ENCODE peak calls at places on chromosomes 5 and 9, in four cellular contexts. I is SK-N-MC, T is mesendoderm, M is Karpas-422. E is an unnamed sample.
A peak's percentile ranks its signal among the peaks of the same experiment; 100 is the strongest.

GRCh38 chr9:81080185-81080584 is 609.2 kb downstream of the TLE1 start:
- DNase-seq in I (no peak), T (no peak), M (no peak), E (no peak)

GRCh38 chr5:140549237-140550144 is 2.0 kb downstream of the EIF4EBP3 start:
- DNase-seq in I (no peak), T (no peak), M (peak; percentile 59), E (no peak)

GRCh38 chr5:32151198-32151597 is 22.9 kb downstream of the GOLPH3 start:
- DNase-seq in I (no peak), T (no peak), M (no peak), E (no peak)

GRCh38 chr5:74404574-74405310 is 235.8 kb downstream of the ENC1 start:
- DNase-seq in I (peak; percentile 61), T (no peak), M (no peak), E (no peak)

GRCh38 chr5:135309391-135310327 is 89.4 kb downstream of the MACROH2A1 start:
- DNase-seq in I (no peak), T (no peak), M (no peak), E (no peak)

GRCh38 chr5:175195698-175196656 is 248.0 kb downstream of the DRD1 start:
- DNase-seq in I (no peak), T (peak; percentile 82), M (no peak), E (peak; percentile 31)

GRCh38 chr5:38548064-38548759 is 8.2 kb downstream of the LIFR start:
- DNase-seq in I (no peak), T (no peak), M (no peak), E (no peak)

GRCh38 chr5:121384359-121384758 is 467.3 kb upstream of the FTMT start:
- DNase-seq in I (no peak), T (peak; percentile 7), M (no peak), E (no peak)

GRCh38 chr9:37902804-37903580 is 935 bp downstream of the SLC25A51 start:
- DNase-seq in I (no peak), T (peak; percentile 33), M (no peak), E (peak; percentile 39)

GRCh38 chr5:98069876-98070512 is 703.5 kb upstream of the RGMB start:
- DNase-seq in I (no peak), T (no peak), M (no peak), E (peak; percentile 17)

GRCh38 chr9:126482361-126483044 is 131.2 kb upstream of the LMX1B start:
- DNase-seq in I (no peak), T (peak; percentile 89), M (no peak), E (peak; percentile 83)

GRCh38 chr9:76500056-76500455 is 41.1 kb downstream of the GCNT1 start:
- DNase-seq in I (no peak), T (no peak), M (no peak), E (no peak)

GRCh38 chr5:1662559-1663043 is 137.0 kb downstream of the MRPL36 start:
- DNase-seq in I (no peak), T (no peak), M (no peak), E (no peak)

GRCh38 chr9:37453827-37454226 is 11.4 kb downstream of the ZBTB5 start:
- DNase-seq in I (no peak), T (no peak), M (no peak), E (no peak)

GRCh38 chr5:180598797-180599589 is 7.7 kb upstream of the SCGB3A1 start:
- DNase-seq in I (no peak), T (no peak), M (no peak), E (no peak)

GRCh38 chr9:109574061-109574882 is 76.2 kb upstream of the PTPN3 start:
- DNase-seq in I (peak; percentile 73), T (peak; percentile 61), M (peak; percentile 81), E (peak; percentile 33)

GRCh38 chr9:35538361-35539234 is 48.7 kb downstream of the RUSC2 start:
- DNase-seq in I (peak; percentile 20), T (peak; percentile 91), M (no peak), E (peak; percentile 82)

GRCh38 chr9:133042676-133043075 is 11.9 kb downstream of the GTF3C5 start:
- DNase-seq in I (no peak), T (no peak), M (no peak), E (no peak)

GRCh38 chr5:72624641-72625236 is 117.5 kb upstream of the ZNF366 start:
- DNase-seq in I (no peak), T (no peak), M (no peak), E (peak; percentile 66)

GRCh38 chr5:95519681-95520080 is 35.1 kb downstream of the SKIC3 start:
- DNase-seq in I (no peak), T (no peak), M (no peak), E (no peak)

GRCh38 chr5:133384903-133385302 is 227.4 kb downstream of the FSTL4 start:
- DNase-seq in I (no peak), T (no peak), M (no peak), E (no peak)

GRCh38 chr5:11719888-11720481 is 184.3 kb downstream of the CTNND2 start:
- DNase-seq in I (peak; percentile 47), T (peak; percentile 86), M (peak; percentile 69), E (peak; percentile 32)

GRCh38 chr5:158116965-158117364 is 258.0 kb upstream of the CLINT1 start:
- DNase-seq in I (no peak), T (no peak), M (no peak), E (no peak)

GRCh38 chr9:87421734-87422133 is 75.9 kb upstream of the DAPK1 start:
- DNase-seq in I (no peak), T (no peak), M (no peak), E (no peak)

GRCh38 chr9:35114921-35115341 is 731 bp downstream of the ATOSB start:
- DNase-seq in I (no peak), T (peak; percentile 68), M (peak; percentile 71), E (peak; percentile 10)

GRCh38 chr9:29778281-29778849 is 2205.1 kb upstream of the C9orf72 start:
- DNase-seq in I (no peak), T (peak; percentile 33), M (no peak), E (no peak)

GRCh38 chr5:112228672-112229071 is 190.4 kb downstream of the EPB41L4A start:
- DNase-seq in I (no peak), T (peak; percentile 45), M (no peak), E (peak; percentile 57)

GRCh38 chr5:133599600-133599999 is 12.7 kb downstream of the FSTL4 start:
- DNase-seq in I (no peak), T (no peak), M (no peak), E (no peak)

GRCh38 chr9:114023961-114024360 is 54.1 kb downstream of the AMBP start:
- DNase-seq in I (no peak), T (no peak), M (no peak), E (no peak)

GRCh38 chr5:14036514-14036913 is 92.0 kb upstream of the DNAH5 start:
- DNase-seq in I (no peak), T (peak; percentile 73), M (no peak), E (peak; percentile 63)

GRCh38 chr5:178334856-178335255 is 102.3 kb upstream of the PHYKPL start:
- DNase-seq in I (no peak), T (no peak), M (no peak), E (no peak)

GRCh38 chr5:178333821-178334481 is 101.3 kb upstream of the PHYKPL start:
- DNase-seq in I (no peak), T (no peak), M (no peak), E (no peak)

GRCh38 chr5:178330791-178331404 is 98.3 kb upstream of the PHYKPL start:
- DNase-seq in I (no peak), T (peak; percentile 42), M (no peak), E (no peak)

GRCh38 chr5:178331491-178331981 is 98.9 kb upstream of the PHYKPL start:
- DNase-seq in I (no peak), T (no peak), M (no peak), E (no peak)

DNA sequence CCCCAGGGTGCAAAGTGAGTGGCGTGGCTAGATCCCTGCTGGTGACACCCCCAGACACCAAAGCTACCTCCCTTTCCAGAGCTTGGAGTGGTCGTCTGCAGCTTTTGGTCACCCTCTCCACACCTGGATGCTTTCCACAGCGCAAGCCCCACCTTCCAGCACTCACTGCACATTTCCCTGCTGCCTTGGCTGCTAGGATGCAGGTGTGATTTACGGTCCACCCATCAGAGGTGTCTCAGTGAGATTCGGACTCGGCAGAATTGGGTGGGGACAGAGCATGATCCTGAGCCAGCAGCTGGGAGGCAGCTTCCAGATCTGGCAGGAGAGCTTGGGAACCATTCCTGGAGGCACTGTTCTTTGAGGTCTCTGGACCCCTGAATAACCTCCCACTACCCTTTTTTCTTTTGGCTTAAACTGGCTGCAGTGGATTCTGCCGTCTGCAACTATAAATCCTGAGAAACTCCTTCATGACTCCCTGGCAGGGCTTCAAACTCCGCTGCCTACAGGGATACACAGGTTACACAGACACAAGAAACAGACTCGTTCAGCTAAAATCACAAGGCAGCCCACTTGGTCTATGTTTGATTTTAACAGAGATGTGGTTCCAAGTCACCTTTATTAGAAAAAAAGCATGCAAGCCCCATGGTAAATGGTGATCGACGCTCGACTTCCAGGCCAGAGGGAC is 99.6 kb upstream of the PHYKPL start:
- DNase-seq in I (no peak), T (no peak), M (no peak), E (no peak)
- H3K9ac ChIP-seq in I (no peak overlapping the region), T (no peak overlapping the region), M (no peak overlapping the region), E (no peak overlapping the region)

GRCh38 chr9:128218518-128219389 is 15.6 kb downstream of the DNM1 start:
- DNase-seq in I (peak; percentile 63), T (peak; percentile 99), M (peak; percentile 99), E (peak; percentile 83)
- H3K9ac ChIP-seq in I (no peak overlapping the region), T (peak overlapping the region; percentile 74), M (peak overlapping the region; percentile 57), E (peak overlapping the region; percentile 49)

GRCh38 chr5:150295741-150296486 is 6.3 kb upstream of the CAMK2A start:
- DNase-seq in I (no peak), T (no peak), M (no peak), E (no peak)
- H3K9ac ChIP-seq in I (no peak overlapping the region), T (no peak overlapping the region), M (no peak overlapping the region), E (no peak overlapping the region)

GRCh38 chr9:69671291-69671903 is 774 bp downstream of the APBA1 start:
- DNase-seq in I (no peak), T (no peak), M (no peak), E (no peak)
- H3K9ac ChIP-seq in I (no peak overlapping the region), T (no peak overlapping the region), M (no peak overlapping the region), E (peak overlapping the region; percentile 82)

GRCh38 chr5:148403344-148403743 is 19.6 kb downstream of the FBXO38 start:
- DNase-seq in I (no peak), T (no peak), M (peak; percentile 81), E (no peak)

GRCh38 chr5:148397968-148398595 is 14.3 kb downstream of the FBXO38 start:
- DNase-seq in I (no peak), T (peak; percentile 96), M (no peak), E (no peak)

GRCh38 chr5:148398698-148399121 is 15.0 kb downstream of the FBXO38 start:
- DNase-seq in I (no peak), T (peak; percentile 82), M (no peak), E (no peak)

GRCh38 chr5:148406406-148406805 is 22.6 kb downstream of the FBXO38 start:
- DNase-seq in I (no peak), T (no peak), M (no peak), E (no peak)

GRCh38 chr5:148401604-148402003 is 17.8 kb downstream of the FBXO38 start:
- DNase-seq in I (no peak), T (no peak), M (no peak), E (no peak)
- H3K9ac ChIP-seq in I (no peak overlapping the region), T (no peak overlapping the region), M (no peak overlapping the region), E (no peak overlapping the region)

GRCh38 chr9:98216391-98216790 is 24.0 kb upstream of the CORO2A start:
- DNase-seq in I (no peak), T (no peak), M (no peak), E (no peak)

GRCh38 chr9:98215821-98216220 is 23.4 kb upstream of the CORO2A start:
- DNase-seq in I (no peak), T (peak; percentile 27), M (no peak), E (no peak)

GRCh38 chr9:98215266-98215665 is 22.8 kb upstream of the CORO2A start:
- DNase-seq in I (no peak), T (no peak), M (no peak), E (no peak)

GRCh38 chr9:98217255-98217654 is 24.8 kb upstream of the CORO2A start:
- DNase-seq in I (no peak), T (no peak), M (no peak), E (no peak)

GRCh38 chr9:98214811-98215210 is 22.4 kb upstream of the CORO2A start:
- DNase-seq in I (no peak), T (no peak), M (no peak), E (no peak)
- H3K9ac ChIP-seq in I (no peak overlapping the region), T (no peak overlapping the region), M (no peak overlapping the region), E (no peak overlapping the region)

E was measured in astrocyte.